ENCODE peak calls at places on chromosomes 6 and 20, in five cellular contexts. One of them, this sample, is unnamed.

GRCh38 chr6:53144802-53145201 is 3.8 kb downstream of the GCM1 start:
- DNase-seq in fibroblast of pulmonary artery: no peak
- DNase-seq in cardiac muscle cell: no peak
- DNase-seq in CD8-positive, alpha-beta T cell: no peak
- DNase-seq in HCT116: no peak
- DNase-seq in this sample: no peak

GRCh38 chr20:63087236-63087871 is 80.6 kb upstream of the BHLHE23 start:
- DNase-seq in fibroblast of pulmonary artery: no peak
- DNase-seq in HCT116: no peak
- DNase-seq in cardiac muscle cell: no peak
- DNase-seq in CD8-positive, alpha-beta T cell: no peak
- DNase-seq in this sample: no peak

GRCh38 chr20:48458003-48458377 is 369.8 kb downstream of the PREX1 start:
- DNase-seq in CD8-positive, alpha-beta T cell: no peak
- DNase-seq in HCT116: no peak
- DNase-seq in fibroblast of pulmonary artery: no peak
- DNase-seq in cardiac muscle cell: no peak
- DNase-seq in this sample: no peak

GRCh38 chr20:46581386-46581785 is 30.9 kb upstream of the OCSTAMP start:
- DNase-seq in HCT116: no peak
- DNase-seq in fibroblast of pulmonary artery: no peak
- DNase-seq in cardiac muscle cell: no peak
- DNase-seq in CD8-positive, alpha-beta T cell: no peak
- DNase-seq in this sample: no peak

GRCh38 chr6:168183613-168183970 is 104.6 kb upstream of the FRMD1 start:
- DNase-seq in CD8-positive, alpha-beta T cell: peak; percentile 9
- DNase-seq in fibroblast of pulmonary artery: no peak
- DNase-seq in cardiac muscle cell: no peak
- DNase-seq in HCT116: no peak
- DNase-seq in this sample: no peak

GRCh38 chr6:16585805-16586204 is 175.5 kb downstream of the ATXN1 start:
- DNase-seq in fibroblast of pulmonary artery: peak; percentile 10
- DNase-seq in cardiac muscle cell: no peak
- DNase-seq in HCT116: no peak
- DNase-seq in CD8-positive, alpha-beta T cell: no peak
- DNase-seq in this sample: no peak

GRCh38 chr6:15410126-15410391 is 164.2 kb downstream of the JARID2 start:
- DNase-seq in cardiac muscle cell: no peak
- DNase-seq in fibroblast of pulmonary artery: no peak
- DNase-seq in HCT116: no peak
- DNase-seq in CD8-positive, alpha-beta T cell: no peak
- DNase-seq in this sample: no peak

GRCh38 chr6:26122402-26122792 is 35.2 kb downstream of the HFE start:
- DNase-seq in cardiac muscle cell: peak; percentile 41
- DNase-seq in HCT116: no peak
- DNase-seq in fibroblast of pulmonary artery: no peak
- DNase-seq in CD8-positive, alpha-beta T cell: no peak
- DNase-seq in this sample: no peak

GRCh38 chr6:20554326-20554725 is 20.1 kb downstream of the CDKAL1 start:
- DNase-seq in fibroblast of pulmonary artery: peak; percentile 34
- DNase-seq in cardiac muscle cell: no peak
- DNase-seq in HCT116: no peak
- DNase-seq in CD8-positive, alpha-beta T cell: no peak
- DNase-seq in this sample: no peak

GRCh38 chr6:33416386-33417126 is 1.4 kb downstream of the CUTA start:
- DNase-seq in fibroblast of pulmonary artery: no peak
- DNase-seq in HCT116: no peak
- DNase-seq in cardiac muscle cell: no peak
- DNase-seq in CD8-positive, alpha-beta T cell: no peak
- DNase-seq in this sample: peak; percentile 66

GRCh38 chr6:4800662-4801061 is 24.5 kb downstream of the CDYL start:
- DNase-seq in fibroblast of pulmonary artery: no peak
- DNase-seq in cardiac muscle cell: no peak
- DNase-seq in HCT116: no peak
- DNase-seq in CD8-positive, alpha-beta T cell: no peak
- DNase-seq in this sample: no peak

GRCh38 chr6:119986934-119987549 is 637.5 kb upstream of the MAN1A1 start:
- DNase-seq in HCT116: peak; percentile 6
- DNase-seq in CD8-positive, alpha-beta T cell: no peak
- DNase-seq in cardiac muscle cell: no peak
- DNase-seq in fibroblast of pulmonary artery: no peak
- DNase-seq in this sample: no peak

GRCh38 chr20:19593762-19594161 is 164.3 kb upstream of the RIN2 start:
- DNase-seq in cardiac muscle cell: peak; percentile 25
- DNase-seq in fibroblast of pulmonary artery: no peak
- DNase-seq in CD8-positive, alpha-beta T cell: no peak
- DNase-seq in HCT116: no peak
- DNase-seq in this sample: no peak

GRCh38 chr20:50229156-50229605 is 38.6 kb downstream of the CEBPB start:
- DNase-seq in fibroblast of pulmonary artery: no peak
- DNase-seq in HCT116: no peak
- DNase-seq in CD8-positive, alpha-beta T cell: no peak
- DNase-seq in cardiac muscle cell: no peak
- DNase-seq in this sample: no peak

DNA sequence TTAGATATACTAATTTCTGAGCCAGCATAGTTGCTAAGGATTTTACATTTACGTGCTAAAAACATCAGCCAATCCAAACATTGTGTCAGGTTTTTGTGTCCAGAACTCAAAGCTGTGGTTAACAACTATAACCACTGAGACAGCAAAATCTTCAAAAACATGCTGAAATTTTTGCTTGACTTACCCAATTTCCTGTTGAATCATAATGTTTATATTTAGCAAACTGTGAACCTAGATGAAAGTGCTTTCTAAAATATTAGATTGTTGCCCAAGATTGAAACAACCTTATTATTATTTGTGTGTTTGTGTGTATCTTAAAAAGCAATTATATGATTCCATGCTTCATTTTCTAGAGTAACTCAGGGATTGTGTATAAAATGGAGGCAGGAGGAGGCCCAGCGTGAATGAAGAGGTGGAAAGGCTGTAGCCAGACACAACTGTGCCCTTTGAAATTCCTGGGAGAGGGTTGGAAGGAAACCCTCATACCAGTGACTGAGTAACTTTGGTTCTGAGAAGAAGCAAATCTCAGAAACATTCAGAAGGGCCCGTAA is 48.0 kb downstream of the ARMC2 start:
- DNase-seq in fibroblast of pulmonary artery: peak; percentile 95
- DNase-seq in HCT116: no peak
- DNase-seq in cardiac muscle cell: no peak
- DNase-seq in CD8-positive, alpha-beta T cell: no peak
- DNase-seq in this sample: no peak
- TF ChIP-seq CTCF in fibroblast of pulmonary artery: no peak
- TF ChIP-seq CTCF in HCT116: no peak
- TF ChIP-seq CTCF in cardiac muscle cell: no peak
- TF ChIP-seq CTCF in CD8-positive, alpha-beta T cell: no peak
- TF ChIP-seq CTCF in this sample: no peak

GRCh38 chr20:44640522-44640921 is 11.0 kb downstream of the ADA start:
- DNase-seq in HCT116: no peak
- DNase-seq in CD8-positive, alpha-beta T cell: no peak
- DNase-seq in fibroblast of pulmonary artery: no peak
- DNase-seq in cardiac muscle cell: no peak
- DNase-seq in this sample: no peak

GRCh38 chr20:44643154-44643519 is 8.4 kb downstream of the ADA start:
- DNase-seq in fibroblast of pulmonary artery: no peak
- DNase-seq in HCT116: no peak
- DNase-seq in CD8-positive, alpha-beta T cell: no peak
- DNase-seq in cardiac muscle cell: no peak
- DNase-seq in this sample: no peak

GRCh38 chr20:44643596-44644383 is 7.7 kb downstream of the ADA start:
- DNase-seq in cardiac muscle cell: peak; percentile 41
- DNase-seq in CD8-positive, alpha-beta T cell: peak; percentile 60
- DNase-seq in HCT116: no peak
- DNase-seq in fibroblast of pulmonary artery: peak; percentile 95
- DNase-seq in this sample: no peak

GRCh38 chr20:44641305-44641704 is 10.2 kb downstream of the ADA start:
- DNase-seq in CD8-positive, alpha-beta T cell: no peak
- DNase-seq in fibroblast of pulmonary artery: no peak
- DNase-seq in HCT116: no peak
- DNase-seq in cardiac muscle cell: no peak
- DNase-seq in this sample: no peak

GRCh38 chr20:44642203-44643153 is 9.0 kb downstream of the ADA start:
- DNase-seq in HCT116: no peak
- DNase-seq in fibroblast of pulmonary artery: peak; percentile 97
- DNase-seq in CD8-positive, alpha-beta T cell: peak; percentile 66
- DNase-seq in cardiac muscle cell: peak; percentile 69
- DNase-seq in this sample: peak; percentile 64
- TF ChIP-seq CTCF in HCT116: no peak
- TF ChIP-seq CTCF in fibroblast of pulmonary artery: no peak
- TF ChIP-seq CTCF in CD8-positive, alpha-beta T cell: peak; percentile 44
- TF ChIP-seq CTCF in cardiac muscle cell: no peak
- TF ChIP-seq CTCF in this sample: peak; percentile 33

DNA sequence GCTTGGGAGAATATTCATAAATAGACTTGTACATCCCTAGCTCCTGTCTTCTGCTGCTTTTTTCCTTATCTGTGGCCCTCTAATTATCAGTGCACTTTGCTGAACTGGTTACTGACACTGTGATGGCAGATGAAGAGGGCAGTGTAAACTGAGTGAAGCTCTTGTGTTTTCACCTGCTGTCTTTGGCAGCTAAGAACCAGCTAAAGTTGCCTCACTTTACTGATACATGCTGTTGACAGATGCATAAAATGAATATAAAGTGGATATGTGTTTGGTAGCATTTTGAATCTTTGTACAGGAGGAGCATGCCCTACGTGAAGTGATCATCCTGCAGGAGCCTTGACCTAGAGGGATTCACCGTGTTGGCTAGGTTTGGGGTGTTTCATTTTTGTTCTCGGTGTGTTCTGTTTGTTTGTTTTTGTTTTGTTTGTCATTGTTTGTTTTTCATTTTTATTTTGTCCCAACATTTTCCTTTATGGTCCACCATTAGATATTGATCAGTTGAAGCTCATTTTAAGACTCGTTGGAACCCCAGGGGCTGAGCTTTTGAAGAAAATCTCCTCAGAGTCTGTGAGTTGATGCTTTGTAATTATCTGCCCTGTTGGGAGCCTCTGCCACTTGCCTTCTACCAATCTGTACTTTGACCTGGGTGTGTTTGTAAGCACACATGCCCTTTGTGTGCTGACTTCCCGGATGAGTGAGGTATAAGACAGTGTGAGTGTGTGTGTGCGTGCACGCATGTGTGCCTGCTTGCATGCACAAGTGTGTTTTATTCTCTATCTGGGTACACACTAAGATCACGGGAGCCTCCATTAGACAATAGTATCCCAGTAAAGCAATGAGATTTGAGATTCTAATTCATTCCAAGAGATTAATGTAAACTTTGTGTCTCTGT is 34.6 kb upstream of the MAPK13 start:
- DNase-seq in HCT116: no peak
- DNase-seq in fibroblast of pulmonary artery: no peak
- DNase-seq in CD8-positive, alpha-beta T cell: no peak
- DNase-seq in cardiac muscle cell: no peak
- DNase-seq in this sample: no peak
- TF ChIP-seq CTCF in HCT116: peak; percentile 9
- TF ChIP-seq CTCF in fibroblast of pulmonary artery: no peak
- TF ChIP-seq CTCF in CD8-positive, alpha-beta T cell: no peak
- TF ChIP-seq CTCF in cardiac muscle cell: no peak
- TF ChIP-seq CTCF in this sample: peak; percentile 5

GRCh38 chr6:41231246-41231645 is 3.1 kb downstream of the TREML4 start:
- DNase-seq in CD8-positive, alpha-beta T cell: no peak
- DNase-seq in fibroblast of pulmonary artery: no peak
- DNase-seq in cardiac muscle cell: no peak
- DNase-seq in HCT116: no peak
- DNase-seq in this sample: no peak

GRCh38 chr6:41229716-41230115 is 1.6 kb downstream of the TREML4 start:
- DNase-seq in cardiac muscle cell: no peak
- DNase-seq in HCT116: no peak
- DNase-seq in fibroblast of pulmonary artery: no peak
- DNase-seq in CD8-positive, alpha-beta T cell: no peak
- DNase-seq in this sample: no peak

GRCh38 chr6:41228088-41228487 is at the start of gene TREML4:
- DNase-seq in cardiac muscle cell: no peak
- DNase-seq in CD8-positive, alpha-beta T cell: no peak
- DNase-seq in HCT116: no peak
- DNase-seq in fibroblast of pulmonary artery: no peak
- DNase-seq in this sample: no peak

GRCh38 chr6:41226752-41227151 is 1.4 kb upstream of the TREML4 start:
- DNase-seq in fibroblast of pulmonary artery: no peak
- DNase-seq in CD8-positive, alpha-beta T cell: no peak
- DNase-seq in cardiac muscle cell: peak; percentile 87
- DNase-seq in HCT116: no peak
- DNase-seq in this sample: no peak

DNA sequence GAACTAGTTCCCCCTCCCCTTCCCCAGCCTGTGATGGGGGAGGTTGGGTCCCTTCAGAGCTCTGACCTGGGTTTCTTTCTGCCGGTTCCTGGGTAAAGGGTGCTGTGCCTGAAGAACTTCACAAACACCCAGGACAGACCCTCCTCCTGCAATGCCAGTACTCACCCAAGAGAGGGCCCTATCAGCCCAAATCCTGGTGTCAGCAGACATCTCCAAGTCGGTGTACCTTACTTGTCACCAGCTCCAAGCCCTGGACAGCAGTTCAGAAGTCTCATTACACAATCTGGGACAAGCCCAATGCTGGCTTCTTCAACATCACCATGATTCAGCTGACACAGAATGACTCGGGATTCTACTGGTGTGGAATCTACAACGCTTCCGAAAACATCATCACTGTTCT is 467 bp downstream of the TREML4 start:
- DNase-seq in cardiac muscle cell: no peak
- DNase-seq in HCT116: no peak
- DNase-seq in CD8-positive, alpha-beta T cell: no peak
- DNase-seq in fibroblast of pulmonary artery: peak; percentile 20
- DNase-seq in this sample: no peak
- TF ChIP-seq CTCF in cardiac muscle cell: no peak
- TF ChIP-seq CTCF in HCT116: peak; percentile 30
- TF ChIP-seq CTCF in CD8-positive, alpha-beta T cell: no peak
- TF ChIP-seq CTCF in fibroblast of pulmonary artery: no peak
- TF ChIP-seq CTCF in this sample: no peak

GRCh38 chr6:169454872-169455204 is 201.2 kb upstream of the THBS2 start:
- DNase-seq in CD8-positive, alpha-beta T cell: no peak
- DNase-seq in HCT116: no peak
- DNase-seq in fibroblast of pulmonary artery: no peak
- DNase-seq in cardiac muscle cell: no peak
- DNase-seq in this sample: no peak

GRCh38 chr6:169455470-169455869 is 201.8 kb upstream of the THBS2 start:
- DNase-seq in fibroblast of pulmonary artery: no peak
- DNase-seq in cardiac muscle cell: no peak
- DNase-seq in HCT116: no peak
- DNase-seq in CD8-positive, alpha-beta T cell: no peak
- DNase-seq in this sample: no peak

GRCh38 chr6:169453221-169453620 is 199.6 kb upstream of the THBS2 start:
- DNase-seq in HCT116: no peak
- DNase-seq in cardiac muscle cell: no peak
- DNase-seq in fibroblast of pulmonary artery: no peak
- DNase-seq in CD8-positive, alpha-beta T cell: no peak
- DNase-seq in this sample: no peak

GRCh38 chr6:169452869-169453186 is 199.2 kb upstream of the THBS2 start:
- DNase-seq in fibroblast of pulmonary artery: no peak
- DNase-seq in cardiac muscle cell: no peak
- DNase-seq in CD8-positive, alpha-beta T cell: no peak
- DNase-seq in HCT116: no peak
- DNase-seq in this sample: no peak

GRCh38 chr6:169454204-169454871 is 200.7 kb upstream of the THBS2 start:
- DNase-seq in CD8-positive, alpha-beta T cell: no peak
- DNase-seq in fibroblast of pulmonary artery: peak; percentile 57
- DNase-seq in cardiac muscle cell: no peak
- DNase-seq in HCT116: no peak
- DNase-seq in this sample: no peak
- TF ChIP-seq CTCF in CD8-positive, alpha-beta T cell: no peak
- TF ChIP-seq CTCF in fibroblast of pulmonary artery: no peak
- TF ChIP-seq CTCF in cardiac muscle cell: no peak
- TF ChIP-seq CTCF in HCT116: peak; percentile 15
- TF ChIP-seq CTCF in this sample: no peak